ENCODE peak calls at places on chromosomes 2 and 18, in five cellular contexts. T, I, W, V and Z are unnamed samples.

GRCh38 chr18:78901923-78902794 is 77.5 kb upstream of the SALL3 start:
- DNase-seq in T (no peak), V (no peak), I (no peak), W (no peak), Z (no peak)

GRCh38 chr2:146990311-146990781 is 854.5 kb upstream of the ACVR2A start:
- DNase-seq in W (no peak), I (no peak), T (no peak), V (no peak), Z (no peak)

GRCh38 chr2:16726147-16726546 is 60.5 kb upstream of the CYRIA start:
- DNase-seq in T (no peak), V (no peak), I (no peak), W (no peak), Z (no peak)

GRCh38 chr2:180761224-180761623 is 219.2 kb upstream of the UBE2E3 start:
- DNase-seq in T (no peak), W (peak; percentile 29), V (no peak), I (no peak), Z (no peak)

GRCh38 chr2:246489-247145 is 17.2 kb downstream of the SH3YL1 start:
- DNase-seq in W (peak; percentile 25), I (no peak), V (no peak), T (no peak), Z (no peak)

GRCh38 chr18:75297731-75298130 is 87.1 kb downstream of the TSHZ1 start:
- DNase-seq in W (no peak), T (no peak), I (no peak), V (no peak), Z (no peak)

GRCh38 chr2:46842876-46843275 is 72.7 kb downstream of the MCFD2 start:
- DNase-seq in T (no peak), W (no peak), V (no peak), I (no peak), Z (no peak)

GRCh38 chr2:168773719-168774521 is 28.5 kb upstream of the NOSTRIN start:
- DNase-seq in V (no peak), T (peak; percentile 42), I (peak; percentile 56), W (peak; percentile 15), Z (peak; percentile 31)

GRCh38 chr18:31045599-31045998 is 3.1 kb upstream of the DSC3 start:
- DNase-seq in V (no peak), I (no peak), T (no peak), W (no peak), Z (no peak)

GRCh38 chr18:47983946-47984345 is 53.5 kb upstream of the SMAD2 start:
- DNase-seq in T (no peak), V (no peak), I (no peak), W (no peak), Z (no peak)

GRCh38 chr18:76988015-76988826 is 144.4 kb downstream of the MBP start:
- DNase-seq in I (no peak), W (no peak), V (no peak), T (peak; percentile 69), Z (peak; percentile 66)

GRCh38 chr2:239196474-239197021 is 204.3 kb downstream of the HDAC4 start:
- DNase-seq in V (no peak), W (no peak), I (no peak), T (peak; percentile 22), Z (peak; percentile 46)

GRCh38 chr2:60475311-60475830 is 78.1 kb downstream of the BCL11A start:
- DNase-seq in W (no peak), V (no peak), I (no peak), T (no peak), Z (no peak)

GRCh38 chr2:171478345-171478744 is 43.9 kb upstream of the CYBRD1 start:
- DNase-seq in T (no peak), I (no peak), W (no peak), V (no peak), Z (no peak)

GRCh38 chr18:4040391-4041172 is 414.5 kb downstream of the DLGAP1 start:
- DNase-seq in I (no peak), W (no peak), T (no peak), V (no peak), Z (no peak)

GRCh38 chr18:32851936-32852335 is 79.1 kb upstream of the KLHL14 start:
- DNase-seq in W (no peak), I (no peak), T (no peak), V (no peak), Z (no peak)

GRCh38 chr2:134601266-134601665 is 117.5 kb downstream of the TMEM163 start:
- DNase-seq in T (no peak), I (no peak), W (no peak), V (no peak), Z (no peak)

GRCh38 chr2:207782238-207783030 is 12.7 kb upstream of the FZD5 start:
- DNase-seq in W (no peak), T (no peak), V (no peak), I (no peak), Z (no peak)

GRCh38 chr2:33190393-33190937 is 243.7 kb downstream of the LTBP1 start:
- DNase-seq in I (no peak), W (no peak), V (no peak), T (no peak), Z (no peak)
- H3K4me1 ChIP-seq in I (no peaks in the 10 kb centered on the region), W (no peaks in the 10 kb centered on the region), V (no peaks in the 10 kb centered on the region), T (no peaks in the 10 kb centered on the region), Z (no peaks in the 10 kb centered on the region)

GRCh38 chr2:149018971-149019370 is 19.5 kb upstream of the LYPD6B start:
- DNase-seq in T (no peak), V (no peak), W (no peak), I (no peak), Z (no peak)
- H3K27ac ChIP-seq in T (no peak overlapping the region), V (no peak overlapping the region), W (no peak overlapping the region), I (no peak overlapping the region), Z (no peak overlapping the region)

GRCh38 chr18:58619554-58619915 is 9.4 kb downstream of the ALPK2 start:
- DNase-seq in I (no peak), W (no peak), T (no peak), V (no peak), Z (no peak)

GRCh38 chr18:58615150-58616132 is 13.4 kb downstream of the ALPK2 start:
- DNase-seq in T (no peak), I (no peak), V (peak; percentile 8), W (no peak), Z (no peak)

GRCh38 chr18:58616446-58616845 is 12.4 kb downstream of the ALPK2 start:
- DNase-seq in V (no peak), W (no peak), T (no peak), I (no peak), Z (no peak)

GRCh38 chr18:58624011-58624410 is 4.9 kb downstream of the ALPK2 start:
- DNase-seq in T (no peak), W (no peak), V (no peak), I (no peak), Z (no peak)

GRCh38 chr18:58618822-58619553 is 9.9 kb downstream of the ALPK2 start:
- DNase-seq in V (no peak), T (no peak), I (no peak), W (no peak), Z (no peak)
- TF ChIP-seq CTCF in V (no peak), T (no peak), I (no peak), W (no peak), Z (no peak)

GRCh38 chr2:237977380-237977779 is 10.6 kb downstream of the UBE2F start:
- DNase-seq in I (no peak), V (no peak), T (no peak), W (no peak), Z (no peak)
- H3K4me1 ChIP-seq in I (peaks cover 20% of the 10 kb centered on the region), V (peaks cover 37% of the 10 kb centered on the region), T (no peaks in the 10 kb centered on the region), W (peaks cover 51% of the 10 kb centered on the region), Z (peaks cover 36% of the 10 kb centered on the region)

GRCh38 chr2:241879326-241879725 is 9.8 kb downstream of the RTP5 start:
- DNase-seq in T (no peak), V (no peak), W (no peak), I (no peak), Z (no peak)
- H3K27ac ChIP-seq in T (no peak overlapping the region), V (no peak overlapping the region), W (no peak overlapping the region), I (no peak overlapping the region), Z (no peak overlapping the region)

GRCh38 chr2:106863387-106863786 is 22.6 kb downstream of the ST6GAL2 start:
- DNase-seq in W (no peak), T (no peak), V (no peak), I (no peak), Z (no peak)
- TF ChIP-seq CTCF in W (no peak), T (no peak), V (no peak), I (no peak), Z (peak; percentile 7)

DNA sequence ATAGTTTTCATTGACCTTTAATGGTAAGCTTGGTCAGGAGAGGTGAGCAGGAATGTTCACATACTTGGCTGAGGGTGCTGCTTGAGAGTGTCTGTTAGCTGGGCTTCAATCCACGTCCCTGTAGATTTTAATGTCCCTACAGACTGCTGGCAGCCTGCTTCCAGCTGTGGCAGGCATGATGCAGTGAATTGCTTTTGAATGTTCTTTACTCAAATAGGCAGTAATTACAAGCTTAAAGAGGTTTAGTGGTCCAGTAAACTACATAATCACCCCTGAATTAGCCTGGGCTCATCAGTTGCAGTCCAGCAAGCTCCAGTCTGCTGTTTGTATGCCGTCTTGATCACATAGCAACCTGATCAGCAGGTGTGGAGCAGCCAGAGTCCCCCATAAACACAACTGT is 102.1 kb downstream of the MEIS1 start:
- DNase-seq in W (no peak), V (no peak), I (no peak), T (no peak), Z (no peak)
- H3K4me1 ChIP-seq in W (no peaks in the 10 kb centered on the region), V (no peaks in the 10 kb centered on the region), I (no peaks in the 10 kb centered on the region), T (no peaks in the 10 kb centered on the region), Z (no peaks in the 10 kb centered on the region)

DNA sequence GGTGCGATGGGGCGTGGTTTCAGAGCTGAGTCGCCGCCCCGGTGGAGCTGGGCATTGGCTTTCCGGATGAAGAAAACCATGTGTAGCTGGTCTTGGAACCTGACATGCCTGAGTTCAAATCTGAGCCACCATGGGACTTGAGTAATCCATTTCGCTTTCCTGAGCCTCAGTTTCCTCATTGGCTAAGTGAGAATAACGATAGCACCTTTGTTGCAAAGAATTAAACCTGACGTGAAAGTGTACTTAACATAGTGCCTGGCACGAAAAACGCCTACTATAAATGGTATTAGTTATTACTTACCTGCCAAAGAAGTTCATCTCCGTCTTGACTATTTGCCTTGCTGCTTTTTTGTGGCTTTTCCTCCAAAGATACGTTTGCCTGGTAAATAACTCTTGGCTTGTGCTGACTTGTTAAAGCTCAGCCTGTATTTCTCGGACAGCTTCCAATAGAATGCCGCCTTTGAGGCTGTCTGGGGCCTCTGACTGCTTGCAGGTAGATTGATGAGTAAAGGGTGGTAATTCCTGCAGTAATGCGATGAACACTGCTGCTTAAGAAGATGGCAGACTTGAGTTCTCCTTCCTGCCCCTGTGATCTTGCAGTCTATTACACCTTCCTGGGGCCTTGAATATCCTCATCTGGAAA is 1.3 kb downstream of the CDCA7 start:
- DNase-seq in T (no peak), W (no peak), I (no peak), V (no peak), Z (peak; percentile 51)
- H3K27ac ChIP-seq in T (no peak overlapping the region), W (no peak overlapping the region), I (no peak overlapping the region), V (no peak overlapping the region), Z (peak overlapping the region; percentile 87)